ENCODE peak calls at places on chromosome 17, in eight cellular contexts. J is hypothalamus, S is GM04504, P is erythroblast, L is mesendoderm, X is foreskin keratinocyte, K is naive B cell, Q is KBM-7. F is an unnamed sample.

GRCh38 chr17:17919169-17920107 is 52.8 kb downstream of the TOM1L2 start:
- DNase-seq in L (peak), J (no peak), K (peak), Q (peak), S (peak), P (peak), X (peak), F (peak)

GRCh38 chr17:44820631-44821196 is 9.4 kb downstream of the GJC1 start:
- DNase-seq in X (peak), L (peak), J (no peak), S (peak), P (no peak), K (no peak), Q (no peak), F (no peak)

GRCh38 chr17:79627184-79627765 is 16.4 kb upstream of the RBFOX3 start:
- DNase-seq in J (no peak), X (no peak), Q (no peak), P (no peak), K (no peak), S (no peak), L (no peak), F (no peak)

GRCh38 chr17:43940630-43941029 is 1.6 kb downstream of the PPY start:
- DNase-seq in Q (peak), S (no peak), X (no peak), P (peak), L (peak), K (no peak), J (no peak), F (peak)

GRCh38 chr17:9531080-9531479 is 44.5 kb downstream of the STX8 start:
- DNase-seq in Q (no peak), P (no peak), K (no peak), L (no peak), J (no peak), X (no peak), S (no peak), F (no peak)

GRCh38 chr17:75652934-75653549 is 13.9 kb downstream of the RECQL5 start:
- DNase-seq in Q (peak), P (peak), S (peak), L (peak), X (no peak), J (no peak), K (peak), F (peak)

GRCh38 chr17:63774982-63775290 is 966 bp downstream of the DDX42 start:
- DNase-seq in X (no peak), S (no peak), J (no peak), P (peak), L (peak), K (no peak), Q (peak), F (peak)

GRCh38 chr17:3732171-3732570 is 8.5 kb downstream of the HASPIN start:
- DNase-seq in Q (no peak), X (no peak), S (no peak), P (no peak), J (no peak), L (peak), K (no peak), F (no peak)

GRCh38 chr17:50660042-50660886 is 25.6 kb downstream of the ABCC3 start:
- DNase-seq in S (no peak), L (no peak), J (no peak), K (no peak), P (peak), Q (no peak), X (no peak), F (no peak)

GRCh38 chr17:2023692-2024571 is 1.2 kb downstream of the RTN4RL1 start:
- DNase-seq in X (peak), K (peak), L (peak), Q (peak), S (no peak), J (no peak), P (peak), F (peak)

GRCh38 chr17:8867361-8867981 is at the start of gene PIK3R6:
- DNase-seq in J (no peak), X (no peak), K (no peak), Q (peak), P (no peak), L (no peak), S (no peak), F (peak)

GRCh38 chr17:41625602-41626001 is 1.2 kb upstream of the KRT17 start:
- DNase-seq in L (no peak), K (no peak), X (peak), J (no peak), P (no peak), Q (peak), S (no peak), F (no peak)

GRCh38 chr17:35788504-35788998 is 6.9 kb downstream of the MMP28 start:
- DNase-seq in K (no peak), J (no peak), Q (no peak), X (peak), L (no peak), P (no peak), S (peak), F (no peak)

GRCh38 chr17:41655611-41656111 is 31.3 kb upstream of the KRT17 start:
- DNase-seq in X (peak), Q (no peak), S (no peak), P (no peak), L (peak), J (no peak), K (no peak), F (no peak)

GRCh38 chr17:38464251-38464722 is 36.0 kb downstream of the ARHGAP23 start:
- DNase-seq in Q (no peak), J (no peak), X (no peak), L (no peak), P (no peak), S (peak), K (no peak), F (no peak)

GRCh38 chr17:14581181-14581830 is 280.4 kb downstream of the HS3ST3B1 start:
- DNase-seq in K (no peak), S (no peak), Q (no peak), J (no peak), L (peak), X (no peak), P (no peak), F (no peak)